ENCODE peak calls at places on chromosomes 13 and 19, in six cellular contexts. J is ACHN, Y is head of caudate nucleus, U is heart right ventricle, D is RPMI8226, C is AG08395. E is an unnamed sample.

GRCh38 chr13:69389899-69390298 is 717.7 kb upstream of the ATXN8OS start:
- DNase-seq in J (no peak), Y (no peak), U (no peak), D (no peak), C (peak), E (no peak)

GRCh38 chr19:17522988-17523872 is 11.8 kb downstream of the PGLS start:
- DNase-seq in J (no peak), Y (peak), U (peak), D (peak), C (no peak), E (no peak)

GRCh38 chr13:35987572-35988513 is 143.3 kb downstream of the DCLK1 start:
- DNase-seq in J (no peak), Y (no peak), U (no peak), D (no peak), C (no peak), E (no peak)

GRCh38 chr19:1651061-1651547 is 1.3 kb downstream of the TCF3 start:
- DNase-seq in J (peak), Y (no peak), U (no peak), D (peak), C (no peak), E (no peak)

GRCh38 chr13:26022538-26023292 is 29.1 kb downstream of the SHISA2 start:
- DNase-seq in J (peak), Y (peak), U (peak), D (peak), C (peak), E (peak)

GRCh38 chr13:54162069-54162468 is 1133.5 kb downstream of the OLFM4 start:
- DNase-seq in J (peak), Y (no peak), U (no peak), D (peak), C (no peak), E (no peak)

GRCh38 chr19:2538096-2538757 is 62.3 kb downstream of the GADD45B start:
- DNase-seq in J (no peak), Y (no peak), U (no peak), D (peak), C (no peak), E (no peak)

GRCh38 chr19:17107546-17108452 is 32.2 kb downstream of the MYO9B start:
- DNase-seq in J (peak), Y (peak), U (peak), D (no peak), C (peak), E (peak)

GRCh38 chr13:80454245-80454644 is 113.3 kb upstream of the SPRY2 start:
- DNase-seq in J (no peak), Y (no peak), U (no peak), D (peak), C (no peak), E (no peak)

GRCh38 chr19:41323430-41324125 is 13.6 kb downstream of the CCDC97 start:
- DNase-seq in J (peak), Y (no peak), U (peak), D (no peak), C (peak), E (peak)

GRCh38 chr13:26584713-26585112 is 27.2 kb downstream of the WASF3 start:
- DNase-seq in J (no peak), Y (no peak), U (no peak), D (no peak), C (peak), E (no peak)

GRCh38 chr13:111345682-111346081 is 25.2 kb downstream of the TEX29 start:
- DNase-seq in J (no peak), Y (no peak), U (no peak), D (no peak), C (no peak), E (no peak)

GRCh38 chr13:67001363-67001762 is 228.8 kb downstream of the PCDH9 start:
- DNase-seq in J (no peak), Y (no peak), U (no peak), D (no peak), C (no peak), E (no peak)

GRCh38 chr19:35135389-35135909 is 590 bp upstream of the LGI4 start:
- DNase-seq in J (peak), Y (peak), U (peak), D (peak), C (peak), E (peak)

GRCh38 chr19:41001243-41001971 is 10.3 kb downstream of the CYP2B6 start:
- DNase-seq in J (no peak), Y (no peak), U (no peak), D (no peak), C (no peak), E (no peak)

GRCh38 chr19:1287622-1288527 is 2.2 kb downstream of the EFNA2 start:
- DNase-seq in J (no peak), Y (no peak), U (no peak), D (no peak), C (peak), E (no peak)

GRCh38 chr13:30895773-30896172 is 10.3 kb upstream of the MEDAG start:
- DNase-seq in J (no peak), Y (no peak), U (peak), D (no peak), C (peak), E (no peak)

GRCh38 chr19:49355890-49356289 is 6.3 kb downstream of the TEAD2 start:
- DNase-seq in J (no peak), Y (no peak), U (peak), D (peak), C (no peak), E (no peak)

GRCh38 chr19:1888385-1888784 is 3.1 kb upstream of the ABHD17A start:
- DNase-seq in J (no peak), Y (no peak), U (no peak), D (no peak), C (no peak), E (no peak)

GRCh38 chr19:57026476-57026875 is 93.3 kb upstream of the USP29 start:
- DNase-seq in J (no peak), Y (no peak), U (no peak), D (no peak), C (no peak), E (no peak)

GRCh38 chr19:53518716-53519115 is 19.2 kb upstream of the ZNF331 start:
- DNase-seq in J (no peak), Y (no peak), U (no peak), D (no peak), C (no peak), E (no peak)

GRCh38 chr13:76713280-76713679 is 172.9 kb downstream of the KCTD12 start:
- DNase-seq in J (no peak), Y (no peak), U (no peak), D (no peak), C (no peak), E (no peak)

GRCh38 chr13:49466240-49466914 is 22.3 kb downstream of the SETDB2 start:
- DNase-seq in J (peak), Y (no peak), U (no peak), D (no peak), C (no peak), E (peak)

GRCh38 chr19:4866595-4867424 is 657 bp downstream of the PLIN3 start:
- DNase-seq in J (peak), Y (no peak), U (peak), D (no peak), C (peak), E (peak)

GRCh38 chr13:78608254-78608704 is 4.9 kb upstream of the POU4F1 start:
- DNase-seq in J (no peak), Y (no peak), U (no peak), D (no peak), C (no peak), E (no peak)

GRCh38 chr19:31356587-31357314 is 7.5 kb upstream of the TSHZ3 start:
- DNase-seq in J (no peak), Y (no peak), U (peak), D (peak), C (no peak), E (no peak)

GRCh38 chr13:48585456-48585840 is 52.6 kb upstream of the RCBTB2 start:
- DNase-seq in J (no peak), Y (peak), U (no peak), D (peak), C (peak), E (no peak)

GRCh38 chr19:58319241-58319640 is 7.6 kb upstream of the ZSCAN22 start:
- DNase-seq in J (no peak), Y (no peak), U (no peak), D (no peak), C (no peak), E (no peak)

GRCh38 chr13:91331047-91331915 is 16.2 kb upstream of the MIR17HG start:
- DNase-seq in J (no peak), Y (no peak), U (no peak), D (no peak), C (no peak), E (no peak)